ENCODE peak calls at places on chromosome 3, in seven cellular contexts. F is CD8-positive, alpha-beta T cell; N is tibial artery; S is GM12878; B is pancreas; O is fibroblast of lung; U is PC-9. C is an unnamed sample.

GRCh38 chr3:65616563-65616962 is 422.2 kb downstream of the MAGI1 start:
- DNase-seq in F (no peak), N (no peak), S (no peak), B (no peak), O (no peak), U (no peak), C (no peak)

GRCh38 chr3:104388624-104389023 is 978.1 kb upstream of the ALCAM start:
- DNase-seq in F (no peak), N (no peak), S (no peak), B (no peak), O (peak), U (no peak), C (no peak)

GRCh38 chr3:1091276-1091675 is 1.5 kb upstream of the CNTN6 start:
- DNase-seq in F (no peak), N (no peak), S (no peak), B (no peak), O (no peak), U (no peak), C (no peak)

GRCh38 chr3:113659121-113659531 is 37.3 kb downstream of the USF3 start:
- DNase-seq in F (no peak), N (no peak), S (no peak), B (no peak), O (no peak), U (no peak), C (no peak)

GRCh38 chr3:69558912-69559311 is 173.0 kb upstream of the FRMD4B start:
- DNase-seq in F (no peak), N (peak), S (no peak), B (peak), O (peak), U (no peak), C (no peak)

GRCh38 chr3:55198554-55198953 is 270.7 kb upstream of the LRTM1 start:
- DNase-seq in F (no peak), N (no peak), S (no peak), B (no peak), O (peak), U (no peak), C (no peak)

GRCh38 chr3:189144645-189145044 is 27.1 kb upstream of the TPRG1 start:
- DNase-seq in F (peak), N (no peak), S (no peak), B (no peak), O (peak), U (peak), C (no peak)

GRCh38 chr3:62571916-62572315 is 198.6 kb upstream of the FEZF2 start:
- DNase-seq in F (no peak), N (no peak), S (no peak), B (no peak), O (no peak), U (no peak), C (no peak)

GRCh38 chr3:50724831-50725230 is 50.1 kb downstream of the DOCK3 start:
- DNase-seq in F (no peak), N (no peak), S (no peak), B (no peak), O (no peak), U (no peak), C (no peak)

GRCh38 chr3:112132975-112133448 is at the start of gene GCSAM:
- DNase-seq in F (peak), N (peak), S (peak), B (no peak), O (no peak), U (no peak), C (no peak)

GRCh38 chr3:141412936-141413354 is 44.6 kb downstream of the ZBTB38 start:
- DNase-seq in F (no peak), N (peak), S (no peak), B (peak), O (peak), U (no peak), C (peak)

GRCh38 chr3:109921509-109921908 is 584.2 kb upstream of the DPPA4 start:
- DNase-seq in F (no peak), N (no peak), S (no peak), B (no peak), O (no peak), U (no peak), C (no peak)

GRCh38 chr3:174529298-174529697 is 329.8 kb upstream of the NAALADL2 start:
- DNase-seq in F (no peak), N (no peak), S (no peak), B (no peak), O (no peak), U (no peak), C (no peak)

GRCh38 chr3:190073264-190073663 is 47.4 kb downstream of the P3H2 start:
- DNase-seq in F (no peak), N (no peak), S (no peak), B (no peak), O (no peak), U (no peak), C (no peak)

GRCh38 chr3:64053581-64053980 is 30.3 kb upstream of the PSMD6 start:
- DNase-seq in F (no peak), N (no peak), S (no peak), B (no peak), O (no peak), U (no peak), C (no peak)

GRCh38 chr3:23709987-23710386 is 95.8 kb upstream of the UBE2E1 start:
- DNase-seq in F (no peak), N (no peak), S (no peak), B (no peak), O (no peak), U (no peak), C (no peak)

GRCh38 chr3:195034101-195034500 is 236.9 kb downstream of the XXYLT1 start:
- DNase-seq in F (no peak), N (no peak), S (no peak), B (no peak), O (no peak), U (no peak), C (peak)

GRCh38 chr3:12286927-12287726 is 1.7 kb upstream of the PPARG start:
- DNase-seq in F (no peak), N (no peak), S (no peak), B (no peak), O (peak), U (peak), C (peak)

GRCh38 chr3:73563896-73564582 is 60.7 kb downstream of the PDZRN3 start:
- DNase-seq in F (no peak), N (no peak), S (no peak), B (no peak), O (no peak), U (no peak), C (no peak)

GRCh38 chr3:111531446-111531845 is 10.6 kb upstream of the CD96 start:
- DNase-seq in F (no peak), N (no peak), S (no peak), B (no peak), O (peak), U (no peak), C (no peak)

GRCh38 chr3:116339441-116340028 is 105.8 kb downstream of the LSAMP start:
- DNase-seq in F (no peak), N (no peak), S (no peak), B (no peak), O (peak), U (no peak), C (peak)

GRCh38 chr3:107704477-107704876 is 181.7 kb downstream of the BBX start:
- DNase-seq in F (no peak), N (no peak), S (no peak), B (no peak), O (peak), U (no peak), C (no peak)

GRCh38 chr3:66592927-66593625 is 92.3 kb upstream of the LRIG1 start:
- DNase-seq in F (no peak), N (no peak), S (no peak), B (no peak), O (peak), U (no peak), C (no peak)

GRCh38 chr3:127289646-127290575 is 2.1 kb upstream of the PRR20G start:
- DNase-seq in F (no peak), N (no peak), S (no peak), B (no peak), O (no peak), U (no peak), C (no peak)

GRCh38 chr3:58529516-58530353 is 7.3 kb downstream of the ACOX2 start:
- DNase-seq in F (no peak), N (no peak), S (no peak), B (no peak), O (no peak), U (no peak), C (no peak)

GRCh38 chr3:14947105-14947885 is at the start of gene NR2C2:
- DNase-seq in F (peak), N (peak), S (no peak), B (peak), O (peak), U (peak), C (peak)

GRCh38 chr3:51336261-51336660 is 48.8 kb upstream of the MANF start:
- DNase-seq in F (no peak), N (no peak), S (no peak), B (no peak), O (no peak), U (no peak), C (no peak)

GRCh38 chr3:140196970-140197369 is 262.0 kb downstream of the CLSTN2 start:
- DNase-seq in F (no peak), N (no peak), S (no peak), B (no peak), O (no peak), U (no peak), C (no peak)

GRCh38 chr3:107676469-107677309 is 153.9 kb downstream of the BBX start:
- DNase-seq in F (no peak), N (no peak), S (no peak), B (no peak), O (peak), U (no peak), C (no peak)

GRCh38 chr3:122992628-122993570 is 34.7 kb downstream of the SEMA5B start:
- DNase-seq in F (no peak), N (peak), S (no peak), B (no peak), O (no peak), U (peak), C (no peak)

GRCh38 chr3:42492508-42493080 is 9.8 kb upstream of the VIPR1 start:
- DNase-seq in F (no peak), N (no peak), S (no peak), B (no peak), O (no peak), U (no peak), C (no peak)

GRCh38 chr3:124486324-124486723 is 243.9 kb upstream of the UMPS start:
- DNase-seq in F (no peak), N (no peak), S (no peak), B (no peak), O (peak), U (no peak), C (no peak)
- TF ChIP-seq CTCF in F (no peak), N (no peak), S (no peak), B (no peak), O (peak), U (no peak), C (no peak)

GRCh38 chr3:125322917-125323316 is 52.2 kb downstream of the ZNF148 start:
- DNase-seq in F (no peak), N (no peak), S (no peak), B (no peak), O (no peak), U (no peak), C (no peak)
- H3K27ac ChIP-seq in F (no peak), N (no peak), S (no peak), B (no peak), O (no peak), U (no peak), C (no peak)

GRCh38 chr3:197801801-197802504 is 10.9 kb downstream of the LRCH3 start:
- DNase-seq in F (no peak), N (no peak), S (peak), B (no peak), O (peak), U (no peak), C (no peak)
- TF ChIP-seq CTCF in F (peak), N (no peak), S (peak), B (no peak), O (peak), U (peak), C (no peak)

GRCh38 chr3:52805270-52806039 is 10.9 kb downstream of the ITIH3 start:
- DNase-seq in F (no peak), N (no peak), S (no peak), B (no peak), O (no peak), U (no peak), C (no peak)

GRCh38 chr3:52798978-52799476 is 4.4 kb downstream of the ITIH3 start:
- DNase-seq in F (no peak), N (no peak), S (no peak), B (no peak), O (no peak), U (peak), C (no peak)

GRCh38 chr3:52798376-52798977 is 3.9 kb downstream of the ITIH3 start:
- DNase-seq in F (no peak), N (no peak), S (no peak), B (no peak), O (no peak), U (no peak), C (no peak)

GRCh38 chr3:52800079-52800478 is 5.5 kb downstream of the ITIH3 start:
- DNase-seq in F (no peak), N (no peak), S (no peak), B (no peak), O (peak), U (no peak), C (no peak)

DNA sequence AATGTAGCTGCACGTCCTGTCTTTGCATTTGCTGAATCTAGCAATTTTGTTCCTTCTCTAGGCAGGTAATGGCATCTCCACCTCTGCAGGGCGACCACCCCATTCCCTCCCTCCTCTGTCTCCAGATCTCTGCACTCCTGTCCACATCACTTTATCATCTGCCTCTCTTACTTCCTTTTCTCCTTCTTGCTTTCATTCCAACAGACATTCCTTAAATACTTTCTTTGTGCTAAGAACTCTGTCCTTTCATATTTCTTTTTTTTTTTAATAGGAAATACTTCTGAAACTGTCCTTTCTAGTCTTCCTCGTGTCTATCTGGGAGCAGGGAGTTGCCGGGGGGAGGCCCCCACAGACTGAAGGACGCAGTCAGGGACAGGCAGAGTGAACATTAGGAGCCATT is 7.2 kb downstream of the ITIH3 start:
- DNase-seq in F (no peak), N (no peak), S (no peak), B (no peak), O (no peak), U (no peak), C (no peak)
- H3K27ac ChIP-seq in F (no peak), N (no peak), S (no peak), B (no peak), O (no peak), U (no peak), C (no peak)

GRCh38 chr3:48919215-48920138 is 835 bp downstream of the ARIH2 start:
- DNase-seq in F (no peak), N (no peak), S (no peak), B (peak), O (peak), U (peak), C (peak)
- TF ChIP-seq CTCF in F (peak), N (no peak), S (peak), B (no peak), O (no peak), U (no peak), C (no peak)